ENCODE peak calls at places on chromosomes 3 and 15, in eight cellular contexts. One of them, this sample, is unnamed.

GRCh38 chr15:82045179-82045891 is 483 bp downstream of the MEX3B start:
- DNase-seq in heart left ventricle: peak; percentile 52
- DNase-seq in HCT116: no peak
- DNase-seq in sigmoid colon: peak; percentile 78
- DNase-seq in keratinocyte: no peak
- DNase-seq in IMR-90: peak; percentile 54
- DNase-seq in A673: peak; percentile 26
- DNase-seq in psoas muscle: peak; percentile 67
- DNase-seq in this sample: peak; percentile 85

GRCh38 chr3:182292586-182292985 is 500.7 kb upstream of the ATP11B start:
- DNase-seq in heart left ventricle: no peak
- DNase-seq in HCT116: no peak
- DNase-seq in sigmoid colon: no peak
- DNase-seq in keratinocyte: no peak
- DNase-seq in IMR-90: no peak
- DNase-seq in A673: no peak
- DNase-seq in psoas muscle: no peak
- DNase-seq in this sample: no peak

GRCh38 chr3:21345577-21345976 is 405.4 kb downstream of the ZNF385D start:
- DNase-seq in heart left ventricle: no peak
- DNase-seq in HCT116: no peak
- DNase-seq in sigmoid colon: no peak
- DNase-seq in keratinocyte: no peak
- DNase-seq in IMR-90: no peak
- DNase-seq in A673: no peak
- DNase-seq in psoas muscle: no peak
- DNase-seq in this sample: no peak

GRCh38 chr3:16474920-16475319 is 38.6 kb downstream of the RFTN1 start:
- DNase-seq in heart left ventricle: no peak
- DNase-seq in HCT116: no peak
- DNase-seq in sigmoid colon: no peak
- DNase-seq in keratinocyte: no peak
- DNase-seq in IMR-90: peak; percentile 94
- DNase-seq in A673: no peak
- DNase-seq in psoas muscle: no peak
- DNase-seq in this sample: no peak

GRCh38 chr3:193911784-193912183 is 224.2 kb upstream of the HES1 start:
- DNase-seq in heart left ventricle: no peak
- DNase-seq in HCT116: no peak
- DNase-seq in sigmoid colon: no peak
- DNase-seq in keratinocyte: no peak
- DNase-seq in IMR-90: no peak
- DNase-seq in A673: no peak
- DNase-seq in psoas muscle: no peak
- DNase-seq in this sample: no peak

GRCh38 chr15:67820147-67820991 is 4.9 kb upstream of the SKOR1 start:
- DNase-seq in heart left ventricle: no peak
- DNase-seq in HCT116: no peak
- DNase-seq in sigmoid colon: no peak
- DNase-seq in keratinocyte: no peak
- DNase-seq in IMR-90: no peak
- DNase-seq in A673: no peak
- DNase-seq in psoas muscle: peak; percentile 36
- DNase-seq in this sample: peak; percentile 64

GRCh38 chr15:71485094-71485693 is 325.2 kb upstream of the NR2E3 start:
- DNase-seq in heart left ventricle: no peak
- DNase-seq in HCT116: no peak
- DNase-seq in sigmoid colon: no peak
- DNase-seq in keratinocyte: no peak
- DNase-seq in IMR-90: no peak
- DNase-seq in A673: peak; percentile 6
- DNase-seq in psoas muscle: no peak
- DNase-seq in this sample: no peak

GRCh38 chr3:158347966-158348365 is 223.0 kb upstream of the MLF1 start:
- DNase-seq in heart left ventricle: no peak
- DNase-seq in HCT116: no peak
- DNase-seq in sigmoid colon: no peak
- DNase-seq in keratinocyte: no peak
- DNase-seq in IMR-90: peak; percentile 11
- DNase-seq in A673: no peak
- DNase-seq in psoas muscle: no peak
- DNase-seq in this sample: no peak

GRCh38 chr3:18751514-18751913 is 326.4 kb upstream of the SATB1 start:
- DNase-seq in heart left ventricle: no peak
- DNase-seq in HCT116: no peak
- DNase-seq in sigmoid colon: no peak
- DNase-seq in keratinocyte: no peak
- DNase-seq in IMR-90: no peak
- DNase-seq in A673: no peak
- DNase-seq in psoas muscle: no peak
- DNase-seq in this sample: no peak

GRCh38 chr15:50800715-50801114 is 35.2 kb upstream of the SPPL2A start:
- DNase-seq in heart left ventricle: no peak
- DNase-seq in HCT116: no peak
- DNase-seq in sigmoid colon: no peak
- DNase-seq in keratinocyte: no peak
- DNase-seq in IMR-90: no peak
- DNase-seq in A673: no peak
- DNase-seq in psoas muscle: no peak
- DNase-seq in this sample: no peak

GRCh38 chr3:171654809-171655208 is 155.5 kb downstream of the PLD1 start:
- DNase-seq in heart left ventricle: peak; percentile 76
- DNase-seq in HCT116: no peak
- DNase-seq in sigmoid colon: peak; percentile 81
- DNase-seq in keratinocyte: no peak
- DNase-seq in IMR-90: peak; percentile 31
- DNase-seq in A673: peak; percentile 29
- DNase-seq in psoas muscle: peak; percentile 83
- DNase-seq in this sample: no peak

GRCh38 chr15:82750831-82751181 is 41.1 kb upstream of the AP3B2 start:
- DNase-seq in heart left ventricle: no peak
- DNase-seq in HCT116: no peak
- DNase-seq in sigmoid colon: no peak
- DNase-seq in keratinocyte: no peak
- DNase-seq in IMR-90: no peak
- DNase-seq in A673: no peak
- DNase-seq in psoas muscle: peak; percentile 63
- DNase-seq in this sample: no peak

GRCh38 chr15:73935547-73935946 is 9.3 kb downstream of the LOXL1 start:
- DNase-seq in heart left ventricle: no peak
- DNase-seq in HCT116: no peak
- DNase-seq in sigmoid colon: no peak
- DNase-seq in keratinocyte: no peak
- DNase-seq in IMR-90: peak; percentile 47
- DNase-seq in A673: no peak
- DNase-seq in psoas muscle: peak; percentile 22
- DNase-seq in this sample: peak; percentile 35

GRCh38 chr3:127289646-127290575 is 2.1 kb upstream of the PRR20G start:
- DNase-seq in heart left ventricle: no peak
- DNase-seq in HCT116: no peak
- DNase-seq in sigmoid colon: no peak
- DNase-seq in keratinocyte: no peak
- DNase-seq in IMR-90: peak; percentile 3
- DNase-seq in A673: no peak
- DNase-seq in psoas muscle: no peak
- DNase-seq in this sample: no peak

GRCh38 chr15:28904023-28904422 is 18.2 kb downstream of the APBA2 start:
- DNase-seq in heart left ventricle: no peak
- DNase-seq in HCT116: no peak
- DNase-seq in sigmoid colon: no peak
- DNase-seq in keratinocyte: no peak
- DNase-seq in IMR-90: no peak
- DNase-seq in A673: no peak
- DNase-seq in psoas muscle: no peak
- DNase-seq in this sample: peak; percentile 47

GRCh38 chr3:126911162-126912026 is 71.5 kb upstream of the PLXNA1 start:
- DNase-seq in heart left ventricle: peak; percentile 29
- DNase-seq in HCT116: peak; percentile 76
- DNase-seq in sigmoid colon: no peak
- DNase-seq in keratinocyte: peak; percentile 98
- DNase-seq in IMR-90: peak; percentile 90
- DNase-seq in A673: peak; percentile 61
- DNase-seq in psoas muscle: peak; percentile 71
- DNase-seq in this sample: peak; percentile 89

GRCh38 chr3:58246148-58247051 is 8.8 kb downstream of the ABHD6 start:
- DNase-seq in heart left ventricle: no peak
- DNase-seq in HCT116: no peak
- DNase-seq in sigmoid colon: no peak
- DNase-seq in keratinocyte: no peak
- DNase-seq in IMR-90: no peak
- DNase-seq in A673: no peak
- DNase-seq in psoas muscle: no peak
- DNase-seq in this sample: no peak

DNA sequence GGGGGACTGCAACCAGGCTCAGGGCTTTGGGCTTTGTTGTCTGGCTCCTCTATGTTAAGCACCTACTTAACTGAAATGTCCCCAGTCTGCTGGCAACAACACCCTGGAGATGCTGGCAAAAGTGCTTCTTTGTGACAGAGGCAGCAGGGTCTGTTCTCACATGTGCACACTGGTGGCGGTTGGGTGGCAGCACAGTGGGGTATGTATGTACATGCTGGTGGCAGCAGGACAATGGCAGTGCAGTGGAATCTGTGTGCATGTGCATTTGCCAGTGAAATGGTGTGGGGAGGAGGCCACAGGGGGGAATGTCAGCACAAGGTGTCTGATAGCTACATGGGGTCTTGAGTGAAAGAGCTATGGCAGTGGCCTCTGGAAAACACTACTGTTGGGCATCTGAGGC is 830.3 kb downstream of the DIPK2A start:
- DNase-seq in heart left ventricle: no peak
- DNase-seq in HCT116: no peak
- DNase-seq in sigmoid colon: no peak
- DNase-seq in keratinocyte: no peak
- DNase-seq in IMR-90: no peak
- DNase-seq in A673: no peak
- DNase-seq in psoas muscle: no peak
- DNase-seq in this sample: peak; percentile 67
- TF ChIP-seq CTCF in heart left ventricle: no peak
- TF ChIP-seq CTCF in HCT116: no peak
- TF ChIP-seq CTCF in sigmoid colon: no peak
- TF ChIP-seq CTCF in keratinocyte: no peak
- TF ChIP-seq CTCF in IMR-90: no peak
- TF ChIP-seq CTCF in A673: no peak
- TF ChIP-seq CTCF in psoas muscle: no peak
- TF ChIP-seq CTCF in this sample: no peak

GRCh38 chr3:188242426-188243123 is 88.6 kb downstream of the LPP start:
- DNase-seq in heart left ventricle: no peak
- DNase-seq in HCT116: no peak
- DNase-seq in sigmoid colon: no peak
- DNase-seq in keratinocyte: no peak
- DNase-seq in IMR-90: no peak
- DNase-seq in A673: no peak
- DNase-seq in psoas muscle: no peak
- DNase-seq in this sample: no peak

GRCh38 chr3:188248036-188248561 is 94.1 kb downstream of the LPP start:
- DNase-seq in heart left ventricle: no peak
- DNase-seq in HCT116: no peak
- DNase-seq in sigmoid colon: no peak
- DNase-seq in keratinocyte: no peak
- DNase-seq in IMR-90: no peak
- DNase-seq in A673: no peak
- DNase-seq in psoas muscle: no peak
- DNase-seq in this sample: no peak

GRCh38 chr3:188244395-188244861 is 90.5 kb downstream of the LPP start:
- DNase-seq in heart left ventricle: no peak
- DNase-seq in HCT116: peak; percentile 59
- DNase-seq in sigmoid colon: no peak
- DNase-seq in keratinocyte: no peak
- DNase-seq in IMR-90: peak; percentile 76
- DNase-seq in A673: peak; percentile 54
- DNase-seq in psoas muscle: no peak
- DNase-seq in this sample: no peak

GRCh38 chr3:188243124-188243795 is 89.3 kb downstream of the LPP start:
- DNase-seq in heart left ventricle: no peak
- DNase-seq in HCT116: no peak
- DNase-seq in sigmoid colon: no peak
- DNase-seq in keratinocyte: no peak
- DNase-seq in IMR-90: peak; percentile 42
- DNase-seq in A673: no peak
- DNase-seq in psoas muscle: no peak
- DNase-seq in this sample: no peak

GRCh38 chr3:188246905-188247304 is 92.9 kb downstream of the LPP start:
- DNase-seq in heart left ventricle: no peak
- DNase-seq in HCT116: no peak
- DNase-seq in sigmoid colon: no peak
- DNase-seq in keratinocyte: no peak
- DNase-seq in IMR-90: no peak
- DNase-seq in A673: no peak
- DNase-seq in psoas muscle: no peak
- DNase-seq in this sample: no peak
- H3K27ac ChIP-seq in heart left ventricle: no peak overlapping the region
- H3K27ac ChIP-seq in HCT116: no peak overlapping the region
- H3K27ac ChIP-seq in sigmoid colon: peak overlapping the region; percentile 91
- H3K27ac ChIP-seq in keratinocyte: no peak overlapping the region
- H3K27ac ChIP-seq in IMR-90: no peak overlapping the region
- H3K27ac ChIP-seq in A673: no peak overlapping the region
- H3K27ac ChIP-seq in psoas muscle: no peak overlapping the region
- H3K27ac ChIP-seq in this sample: no peak overlapping the region

DNA sequence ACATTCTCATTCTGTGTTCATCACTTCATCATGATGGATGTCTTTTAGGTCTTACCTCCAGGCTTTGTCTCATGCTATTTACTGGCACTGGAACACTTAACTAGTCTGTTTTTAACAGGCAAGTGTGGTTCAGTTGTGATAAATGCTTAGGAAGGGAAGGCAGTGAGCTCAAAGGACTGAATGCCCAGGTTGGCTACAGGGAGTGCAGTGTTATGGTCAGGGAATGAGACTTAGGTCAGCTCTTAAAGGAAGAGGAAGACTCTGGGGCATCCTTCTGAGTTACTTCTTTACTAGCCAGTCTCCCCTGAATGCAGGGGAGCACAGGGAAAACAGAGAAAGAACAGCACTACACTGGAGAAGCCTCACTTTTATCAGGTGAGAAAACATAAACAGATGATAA is 72.6 kb downstream of the TGFBR2 start:
- DNase-seq in heart left ventricle: no peak
- DNase-seq in HCT116: no peak
- DNase-seq in sigmoid colon: no peak
- DNase-seq in keratinocyte: no peak
- DNase-seq in IMR-90: no peak
- DNase-seq in A673: no peak
- DNase-seq in psoas muscle: no peak
- DNase-seq in this sample: no peak
- H3K4me1 ChIP-seq in heart left ventricle: peaks cover 44% of the 10 kb centered on the region
- H3K4me1 ChIP-seq in HCT116: peaks cover 14% of the 10 kb centered on the region
- H3K4me1 ChIP-seq in sigmoid colon: peaks cover 73% of the 10 kb centered on the region
- H3K4me1 ChIP-seq in keratinocyte: peaks cover 29% of the 10 kb centered on the region
- H3K4me1 ChIP-seq in IMR-90: peaks cover 19% of the 10 kb centered on the region
- H3K4me1 ChIP-seq in A673: peaks cover 47% of the 10 kb centered on the region
- H3K4me1 ChIP-seq in psoas muscle: peaks cover 41% of the 10 kb centered on the region
- H3K4me1 ChIP-seq in this sample: peaks cover 99% of the 10 kb centered on the region

DNA sequence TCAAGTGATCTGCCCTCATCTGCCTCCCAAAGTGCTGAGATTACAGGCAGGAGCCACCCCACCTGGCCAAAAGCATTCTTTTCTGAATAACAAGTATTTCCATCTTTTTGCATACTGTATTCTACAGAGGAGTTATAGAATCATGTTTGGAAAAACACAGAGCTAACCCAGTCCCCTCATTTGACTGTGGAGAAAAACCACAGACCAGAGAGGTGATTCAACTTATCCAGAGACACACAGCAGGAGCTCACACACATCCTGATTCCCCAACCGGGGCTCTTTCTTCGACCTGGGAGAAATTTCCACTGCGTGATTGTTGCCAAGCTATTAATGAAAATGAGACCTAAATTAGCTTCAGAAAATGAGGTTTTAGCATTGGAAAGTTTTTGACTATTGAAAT is 176.1 kb upstream of the TLE3 start:
- DNase-seq in heart left ventricle: no peak
- DNase-seq in HCT116: no peak
- DNase-seq in sigmoid colon: no peak
- DNase-seq in keratinocyte: no peak
- DNase-seq in IMR-90: no peak
- DNase-seq in A673: no peak
- DNase-seq in psoas muscle: no peak
- DNase-seq in this sample: no peak
- TF ChIP-seq CTCF in heart left ventricle: no peak
- TF ChIP-seq CTCF in HCT116: no peak
- TF ChIP-seq CTCF in sigmoid colon: no peak
- TF ChIP-seq CTCF in keratinocyte: no peak
- TF ChIP-seq CTCF in IMR-90: no peak
- TF ChIP-seq CTCF in A673: no peak
- TF ChIP-seq CTCF in psoas muscle: no peak
- TF ChIP-seq CTCF in this sample: no peak

This sample was measured in spleen.